ENCODE peak calls at places on chromosome 21, in six cellular contexts. U is OCI-LY7; V is activated naive CD4-positive, alpha-beta T cell treated with anti-CD3 and anti-CD28 coated beads for 36 hours; O is NCI-H187; W is NCI-H345; Q is A549. C is an unnamed sample.

GRCh38 chr21:29360799-29361765 is 62.4 kb downstream of the BACH1 start:
- DNase-seq in W (peak), V (peak), U (peak), O (no peak), Q (peak), C (no peak)

GRCh38 chr21:35026153-35026499 is 23.0 kb downstream of the RUNX1 start:
- DNase-seq in O (no peak), U (no peak), V (no peak), Q (no peak), W (no peak), C (no peak)

GRCh38 chr21:42305707-42306147 is 9.5 kb downstream of the TFF3 start:
- DNase-seq in Q (no peak), O (no peak), V (no peak), U (no peak), W (no peak), C (no peak)

GRCh38 chr21:26840912-26841311 is 4.3 kb downstream of the ADAMTS1 start:
- DNase-seq in V (no peak), O (no peak), W (no peak), Q (peak), U (no peak), C (peak)

GRCh38 chr21:15849161-15849560 is 119.4 kb downstream of the USP25 start:
- DNase-seq in U (no peak), Q (no peak), O (peak), W (peak), V (no peak), C (no peak)

GRCh38 chr21:44836666-44837471 is 19.0 kb upstream of the SUMO3 start:
- DNase-seq in O (no peak), U (no peak), V (no peak), W (peak), Q (peak), C (no peak)

GRCh38 chr21:15894596-15894995 is 164.8 kb downstream of the USP25 start:
- DNase-seq in Q (no peak), U (no peak), W (no peak), V (no peak), O (no peak), C (no peak)

GRCh38 chr21:39125752-39126485 is 57.3 kb downstream of the PSMG1 start:
- DNase-seq in Q (peak), U (peak), V (peak), O (peak), W (peak), C (no peak)

GRCh38 chr21:30083120-30083945 is 83.3 kb downstream of the CLDN17 start:
- DNase-seq in U (no peak), W (no peak), V (no peak), O (no peak), Q (no peak), C (no peak)

GRCh38 chr21:34836933-34837505 is 168.2 kb downstream of the CLIC6 start:
- DNase-seq in O (no peak), U (no peak), W (no peak), V (no peak), Q (no peak), C (no peak)

GRCh38 chr21:38751379-38752050 is 54.2 kb upstream of the ETS2 start:
- DNase-seq in O (no peak), W (no peak), V (no peak), Q (no peak), U (no peak), C (peak)

GRCh38 chr21:26490771-26491170 is 82.3 kb downstream of the CYYR1 start:
- DNase-seq in U (no peak), Q (no peak), O (no peak), V (no peak), W (no peak), C (no peak)

GRCh38 chr21:33931799-33932390 is 16.3 kb upstream of the ATP5PO start:
- DNase-seq in O (no peak), W (no peak), U (no peak), V (no peak), Q (no peak), C (no peak)

GRCh38 chr21:35026617-35027557 is 22.2 kb downstream of the RUNX1 start:
- DNase-seq in O (no peak), W (no peak), V (peak), Q (peak), U (peak), C (peak)

GRCh38 chr21:33643658-33644311 is 1.5 kb downstream of the ITSN1 start:
- DNase-seq in O (no peak), V (no peak), Q (no peak), U (no peak), W (no peak), C (no peak)

GRCh38 chr21:17513214-17514123 is 626 bp downstream of the CXADR start:
- DNase-seq in V (peak), W (peak), U (peak), O (peak), Q (peak), C (peak)

GRCh38 chr21:33642896-33643657 is 776 bp downstream of the ITSN1 start:
- DNase-seq in O (no peak), U (peak), Q (peak), V (peak), W (peak), C (peak)

GRCh38 chr21:17746920-17747319 is 72.2 kb downstream of the C21orf91 start:
- DNase-seq in V (no peak), W (no peak), U (no peak), O (no peak), Q (no peak), C (no peak)

GRCh38 chr21:17602874-17603273 is 9.8 kb downstream of the BTG3 start:
- DNase-seq in O (no peak), U (no peak), W (no peak), V (no peak), Q (no peak), C (no peak)

GRCh38 chr21:45889961-45890360 is 91.6 kb upstream of the COL6A1 start:
- DNase-seq in W (no peak), V (no peak), O (no peak), U (no peak), Q (no peak), C (no peak)

GRCh38 chr21:14737922-14738321 is 191.8 kb upstream of the SAMSN1 start:
- DNase-seq in W (no peak), V (peak), O (peak), U (peak), Q (peak), C (no peak)

GRCh38 chr21:45072963-45073300 is 1.4 kb upstream of the ADARB1 start:
- DNase-seq in W (no peak), U (no peak), Q (no peak), O (no peak), V (no peak), C (no peak)

GRCh38 chr21:42925114-42925907 is at the start of gene ERVH48-1:
- DNase-seq in V (peak), Q (no peak), W (no peak), U (peak), O (no peak), C (no peak)

GRCh38 chr21:45370575-45370974 is 34.4 kb upstream of the COL18A1 start:
- DNase-seq in W (no peak), O (no peak), U (no peak), Q (no peak), V (no peak), C (peak)

GRCh38 chr21:43034098-43034497 is 41.5 kb downstream of the CBS start:
- DNase-seq in U (no peak), V (no peak), Q (no peak), O (no peak), W (no peak), C (no peak)

GRCh38 chr21:38310619-38311018 is 53.8 kb downstream of the KCNJ15 start:
- DNase-seq in W (peak), U (no peak), V (no peak), Q (peak), O (peak), C (no peak)

GRCh38 chr21:45348591-45349327 is 56.2 kb upstream of the COL18A1 start:
- DNase-seq in U (no peak), O (no peak), V (no peak), W (no peak), Q (no peak), C (peak)

C was measured in right cardiac atrium.